ENCODE peak calls at places on chromosomes 1 and 21, in four cellular contexts. C is iPS-NIHi11, V is HL-60, B is lower leg skin. K is an unnamed sample.

GRCh38 chr1:199041173-199041914 is 402.5 kb downstream of the PTPRC start:
- DNase-seq in C (no peak), V (peak), B (no peak), K (no peak)

GRCh38 chr1:38243106-38243505 is 196.5 kb upstream of the POU3F1 start:
- DNase-seq in C (peak), V (no peak), B (no peak), K (no peak)

GRCh38 chr21:42545745-42546144 is 32.1 kb downstream of the SLC37A1 start:
- DNase-seq in C (no peak), V (no peak), B (no peak), K (no peak)

GRCh38 chr1:2091611-2092604 is 41.7 kb downstream of the PRKCZ start:
- DNase-seq in C (peak), V (peak), B (no peak), K (no peak)

GRCh38 chr1:204885288-204885711 is 14.6 kb downstream of the NFASC start:
- DNase-seq in C (no peak), V (no peak), B (no peak), K (no peak)

GRCh38 chr1:232249335-232249734 is 380.6 kb downstream of the SIPA1L2 start:
- DNase-seq in C (no peak), V (no peak), B (no peak), K (no peak)

GRCh38 chr1:160607051-160608032 is 28.0 kb upstream of the CD84 start:
- DNase-seq in C (peak), V (peak), B (no peak), K (peak)

GRCh38 chr21:43031121-43031624 is 44.5 kb downstream of the CBS start:
- DNase-seq in C (no peak), V (no peak), B (no peak), K (peak)

GRCh38 chr1:246152986-246153431 is 354.1 kb downstream of the SMYD3 start:
- DNase-seq in C (no peak), V (peak), B (no peak), K (no peak)

GRCh38 chr1:115377411-115377810 is 39.4 kb upstream of the NGF start:
- DNase-seq in C (no peak), V (no peak), B (no peak), K (no peak)

GRCh38 chr1:199522338-199522737 is 505.2 kb upstream of the NR5A2 start:
- DNase-seq in C (no peak), V (no peak), B (no peak), K (no peak)

GRCh38 chr1:21573971-21574458 is 64.8 kb downstream of the ALPL start:
- DNase-seq in C (peak), V (peak), B (peak), K (peak)

GRCh38 chr1:168920456-168921094 is 185.9 kb upstream of the ATP1B1 start:
- DNase-seq in C (no peak), V (no peak), B (peak), K (no peak)

GRCh38 chr1:190479028-190479427 is 1.4 kb upstream of the BRINP3 start:
- DNase-seq in C (no peak), V (no peak), B (no peak), K (no peak)

K was measured in thyroid gland.